ENCODE peak calls at places on chromosome 15, in four cellular contexts. W, U, Y and Q are unnamed samples.

GRCh38 chr15:76932090-76932966 is 779 bp downstream of the RCN2 start:
- DNase-seq in W (no peak), U (no peak), Y (no peak), Q (no peak)

GRCh38 chr15:64558460-64559179 is 98.2 kb downstream of the ZNF609 start:
- DNase-seq in W (no peak), U (no peak), Y (no peak), Q (no peak)

GRCh38 chr15:95604634-95605036 is 725.9 kb upstream of the NR2F2 start:
- DNase-seq in W (no peak), U (peak; percentile 86), Y (no peak), Q (no peak)

GRCh38 chr15:64507293-64507802 is 47.0 kb downstream of the ZNF609 start:
- DNase-seq in W (no peak), U (peak; percentile 69), Y (peak; percentile 61), Q (peak; percentile 65)

GRCh38 chr15:40843885-40844542 is at the start of gene SPINT1:
- DNase-seq in W (no peak), U (no peak), Y (peak; percentile 88), Q (peak; percentile 71)

GRCh38 chr15:37967788-37968187 is 33.3 kb downstream of the TMCO5A start:
- DNase-seq in W (no peak), U (no peak), Y (no peak), Q (no peak)

GRCh38 chr15:57607570-57608000 is 15.9 kb downstream of the MYZAP start:
- DNase-seq in W (no peak), U (no peak), Y (peak; percentile 75), Q (peak; percentile 60)

GRCh38 chr15:52183562-52184173 is 7.5 kb downstream of the GNB5 start:
- DNase-seq in W (no peak), U (no peak), Y (no peak), Q (no peak)

GRCh38 chr15:73965730-73966103 is 26.4 kb downstream of the STOML1 start:
- DNase-seq in W (no peak), U (no peak), Y (no peak), Q (no peak)

GRCh38 chr15:39497759-39498565 is 82.9 kb upstream of the THBS1 start:
- DNase-seq in W (no peak), U (no peak), Y (no peak), Q (no peak)

GRCh38 chr15:64774556-64775523 is 549 bp downstream of the RBPMS2 start:
- DNase-seq in W (no peak), U (no peak), Y (peak; percentile 30), Q (peak; percentile 35)

GRCh38 chr15:83379574-83379973 is 67.6 kb upstream of the SH3GL3 start:
- DNase-seq in W (no peak), U (no peak), Y (no peak), Q (no peak)

GRCh38 chr15:61131598-61131954 is 97.5 kb downstream of the RORA start:
- DNase-seq in W (no peak), U (no peak), Y (no peak), Q (no peak)